ENCODE peak calls at places on chromosomes 13 and 19, in eight cellular contexts. L is neural progenitor cell, G is astrocyte, J is heart left ventricle, U is Peyer's patch, B is PC-3, T is tibial artery, Z is endodermal cell. E is an unnamed sample.

GRCh38 chr19:56141416-56141992 is 417 bp downstream of the ZNF444 start:
- DNase-seq in B (no peak), G (no peak), J (no peak), U (peak; percentile 41), L (peak; percentile 59), T (no peak), Z (no peak), E (no peak)

GRCh38 chr19:6362351-6362801 is 1.0 kb downstream of the CLPP start:
- DNase-seq in L (no peak), U (peak; percentile 41), Z (no peak), G (no peak), J (no peak), T (no peak), B (no peak), E (no peak)

GRCh38 chr19:35710784-35711723 is 6.7 kb downstream of the ZBTB32 start:
- DNase-seq in Z (no peak), G (no peak), J (no peak), B (no peak), L (no peak), T (no peak), U (peak; percentile 41), E (no peak)

GRCh38 chr19:36113895-36114762 is 546 bp downstream of the POLR2I start:
- DNase-seq in J (no peak), Z (peak; percentile 82), G (peak; percentile 23), L (peak; percentile 45), U (peak; percentile 19), T (peak; percentile 81), B (peak; percentile 25), E (peak; percentile 33)

GRCh38 chr19:6744381-6745288 is 5.2 kb downstream of the TRIP10 start:
- DNase-seq in T (peak; percentile 97), L (peak; percentile 34), J (peak; percentile 94), U (peak; percentile 37), G (peak; percentile 72), B (peak; percentile 96), Z (no peak), E (peak; percentile 95)

GRCh38 chr13:48496271-48496670 is 36.6 kb downstream of the RCBTB2 start:
- DNase-seq in G (no peak), B (no peak), Z (no peak), L (no peak), J (no peak), T (no peak), U (no peak), E (no peak)

GRCh38 chr13:86830046-86830445 is 841.1 kb upstream of the SLITRK5 start:
- DNase-seq in U (no peak), Z (no peak), G (no peak), B (no peak), T (no peak), L (no peak), J (no peak), E (no peak)

GRCh38 chr13:50410921-50411712 is 395.9 kb downstream of the KCNRG start:
- DNase-seq in L (no peak), G (peak; percentile 90), T (no peak), B (peak; percentile 82), J (peak; percentile 59), Z (peak; percentile 65), U (no peak), E (no peak)

GRCh38 chr19:29715695-29716581 is 877 bp upstream of the C19orf12 start:
- DNase-seq in Z (no peak), B (peak; percentile 31), T (no peak), J (no peak), G (no peak), L (no peak), U (no peak), E (no peak)

GRCh38 chr13:45055902-45056648 is 64.2 kb upstream of the GTF2F2 start:
- DNase-seq in B (peak; percentile 82), Z (no peak), L (peak; percentile 57), G (peak; percentile 88), T (no peak), U (no peak), J (no peak), E (no peak)

GRCh38 chr19:892243-892996 is 567 bp downstream of the MED16 start:
- DNase-seq in B (no peak), U (no peak), G (no peak), J (no peak), L (peak; percentile 67), T (no peak), Z (peak; percentile 39), E (no peak)

GRCh38 chr19:38838986-38839761 is 7.6 kb upstream of the ECH1 start:
- DNase-seq in B (no peak), L (no peak), U (no peak), Z (no peak), J (peak; percentile 1), T (no peak), G (no peak), E (peak; percentile 39)

GRCh38 chr19:30202060-30202600 is 170.1 kb upstream of the ZNF536 start:
- DNase-seq in J (no peak), Z (peak; percentile 20), T (no peak), L (no peak), U (no peak), G (no peak), B (no peak), E (no peak)

GRCh38 chr13:78601124-78601885 is 2.0 kb downstream of the POU4F1 start:
- DNase-seq in T (no peak), G (no peak), B (no peak), Z (peak; percentile 75), U (no peak), J (no peak), L (peak; percentile 71), E (no peak)

GRCh38 chr13:40777166-40777956 is 6.4 kb upstream of the MRPS31 start:
- DNase-seq in U (peak; percentile 65), Z (peak; percentile 79), T (no peak), J (no peak), L (peak; percentile 66), G (peak; percentile 36), B (peak; percentile 55), E (no peak)

GRCh38 chr19:30214651-30215051 is 157.5 kb upstream of the ZNF536 start:
- DNase-seq in J (no peak), Z (peak; percentile 59), B (peak; percentile 52), G (no peak), U (no peak), T (no peak), L (no peak), E (no peak)

GRCh38 chr13:49622174-49622946 is 5.9 kb upstream of the ARL11 start:
- DNase-seq in T (no peak), U (no peak), G (no peak), L (no peak), B (no peak), Z (no peak), J (no peak), E (no peak)

DNA sequence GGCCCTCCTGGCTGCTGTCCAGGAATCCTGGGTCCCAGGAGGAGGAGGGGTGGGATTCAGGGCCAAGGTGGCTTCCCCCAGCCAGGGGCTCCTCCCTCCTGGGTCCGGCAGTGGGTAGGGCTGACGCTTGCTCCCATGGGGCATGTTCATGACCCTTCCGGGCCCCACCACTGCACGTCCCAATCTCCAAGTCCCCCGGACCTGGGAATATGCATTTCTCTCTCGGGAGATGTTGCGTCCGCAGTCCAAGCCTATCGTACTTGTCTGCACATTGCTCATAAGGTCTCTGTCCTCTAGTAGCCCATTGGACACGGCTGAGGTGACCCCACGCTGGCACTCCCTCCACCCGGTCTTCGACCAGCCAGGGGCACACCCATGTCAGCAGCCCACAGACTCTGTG is 192.3 kb downstream of the TEX29 start:
- DNase-seq in J (peak; percentile 29), T (no peak), L (no peak), G (no peak), Z (no peak), B (no peak), U (no peak), E (no peak)
- H3K9me3 ChIP-seq in J (no peaks in the 10 kb centered on the region), T (no peaks in the 10 kb centered on the region), L (no peaks in the 10 kb centered on the region), G (no peaks in the 10 kb centered on the region), Z (no peaks in the 10 kb centered on the region), B (no peaks in the 10 kb centered on the region), U (no peaks in the 10 kb centered on the region), E (no peaks in the 10 kb centered on the region)

GRCh38 chr19:17753976-17754375 is 2.7 kb downstream of the FCHO1 start:
- DNase-seq in Z (no peak), J (peak; percentile 56), T (no peak), L (peak; percentile 57), U (no peak), B (no peak), G (no peak), E (no peak)
- H3K4me1 ChIP-seq in Z (no peaks in the 10 kb centered on the region), J (no peaks in the 10 kb centered on the region), T (no peaks in the 10 kb centered on the region), L (peaks cover 14% of the 10 kb centered on the region), U (peaks cover 30% of the 10 kb centered on the region), B (peaks cover 3% of the 10 kb centered on the region), G (peaks cover 11% of the 10 kb centered on the region), E (no peaks in the 10 kb centered on the region)

DNA sequence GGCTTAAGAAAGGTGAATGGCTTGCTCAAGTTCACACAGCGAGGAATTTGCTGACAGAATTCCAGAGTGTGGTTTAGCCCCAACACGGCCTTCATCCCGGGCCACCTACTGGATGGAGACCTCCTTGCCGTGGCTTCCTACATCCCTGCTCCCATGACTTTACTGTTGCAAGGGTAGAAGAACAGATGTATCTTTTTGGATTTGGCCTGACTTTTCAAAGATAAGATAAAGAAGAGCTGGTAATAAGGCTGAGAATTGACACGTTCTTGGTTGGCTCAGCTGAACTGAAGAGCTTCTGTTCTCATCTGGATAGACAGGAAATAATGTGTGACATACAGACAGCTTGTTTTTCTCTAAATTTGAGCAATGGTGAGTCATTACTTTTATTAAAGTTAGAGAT is 113.1 kb downstream of the KLF5 start:
- DNase-seq in J (no peak), T (no peak), G (peak; percentile 37), U (no peak), Z (peak; percentile 79), L (no peak), B (peak; percentile 59), E (no peak)
- H3K4me3 ChIP-seq in J (no peak overlapping the region), T (no peak overlapping the region), G (no peak overlapping the region), U (no peak overlapping the region), Z (no peak overlapping the region), L (no peak overlapping the region), B (peak overlapping the region; percentile 47), E (no peak overlapping the region)

GRCh38 chr19:52703917-52704316 is 30.9 kb downstream of the ZNF611 start:
- DNase-seq in J (no peak), T (no peak), Z (no peak), B (no peak), G (no peak), U (no peak), L (no peak), E (no peak)
- H3K9me3 ChIP-seq in J (no peaks in the 10 kb centered on the region), T (no peaks in the 10 kb centered on the region), Z (peaks cover 60% of the 10 kb centered on the region), B (peaks cover 32% of the 10 kb centered on the region), G (peaks cover 25% of the 10 kb centered on the region), U (no peaks in the 10 kb centered on the region), L (no peaks in the 10 kb centered on the region), E (peaks cover 41% of the 10 kb centered on the region)

DNA sequence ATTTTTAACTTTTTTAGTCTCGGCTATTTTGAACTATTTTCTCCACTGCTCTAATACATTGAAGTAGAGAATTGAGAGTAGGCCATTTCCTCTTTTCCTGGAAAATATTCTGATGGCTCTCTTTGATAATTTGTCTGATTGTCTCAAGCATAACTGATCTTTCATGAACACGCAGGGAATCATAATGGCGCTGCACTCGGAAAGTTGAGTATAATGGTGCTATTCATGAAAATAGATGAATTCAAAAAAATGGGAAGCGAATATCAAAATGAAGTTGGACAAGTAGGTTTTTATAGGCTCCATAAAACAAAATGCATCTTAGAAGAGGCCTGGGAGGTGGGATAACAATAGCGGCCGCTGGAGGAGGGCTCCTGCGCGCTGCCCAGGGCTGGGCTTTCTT is 29.0 kb downstream of the COL4A2 start:
- DNase-seq in T (no peak), B (no peak), G (no peak), L (no peak), Z (no peak), J (no peak), U (no peak), E (no peak)
- H3K4me1 ChIP-seq in T (peaks cover 13% of the 10 kb centered on the region), B (no peaks in the 10 kb centered on the region), G (peaks cover 86% of the 10 kb centered on the region), L (peaks cover 44% of the 10 kb centered on the region), Z (peaks cover 30% of the 10 kb centered on the region), J (peaks cover 60% of the 10 kb centered on the region), U (no peaks in the 10 kb centered on the region), E (peaks cover 17% of the 10 kb centered on the region)